ENCODE peak calls at places on chromosomes 2 and 18, in nine cellular contexts. P, C, H, G, R, M, L, A and Y are unnamed samples.
A peak's percentile ranks its signal among the peaks of the same experiment; 100 is the strongest.

GRCh38 chr2:26178746-26179436 is 6.0 kb downstream of the GAREM2 start:
- DNase-seq in P (no peak), C (peak; percentile 19), H (no peak), G (peak; percentile 84), R (no peak), M (peak; percentile 53), L (peak; percentile 52), A (no peak), Y (no peak)

GRCh38 chr2:232320038-232320790 is 58.3 kb upstream of the ALPP start:
- DNase-seq in P (no peak), C (no peak), H (no peak), G (no peak), R (no peak), M (no peak), L (no peak), A (peak; percentile 7), Y (no peak)

GRCh38 chr2:853203-853870 is 97.3 kb upstream of the SNTG2 start:
- DNase-seq in P (no peak), C (no peak), H (no peak), G (no peak), R (no peak), M (no peak), L (no peak), A (no peak), Y (peak; percentile 82)

GRCh38 chr2:74391209-74391579 is 11.1 kb upstream of the DCTN1 start:
- DNase-seq in P (no peak), C (no peak), H (no peak), G (no peak), R (no peak), M (peak; percentile 52), L (no peak), A (no peak), Y (no peak)

GRCh38 chr2:134718095-134718955 is 475 bp downstream of the TMEM163 start:
- DNase-seq in P (no peak), C (no peak), H (peak; percentile 36), G (peak; percentile 80), R (no peak), M (no peak), L (no peak), A (no peak), Y (no peak)

GRCh38 chr2:208256192-208256782 is 1.4 kb upstream of the IDH1 start:
- DNase-seq in P (peak; percentile 29), C (no peak), H (no peak), G (no peak), R (no peak), M (no peak), L (no peak), A (no peak), Y (no peak)

GRCh38 chr18:56851774-56852173 is 200.6 kb downstream of the WDR7 start:
- DNase-seq in P (no peak), C (no peak), H (no peak), G (no peak), R (no peak), M (no peak), L (no peak), A (no peak), Y (no peak)

GRCh38 chr2:240436626-240437180 is 1.2 kb downstream of the GPC1 start:
- DNase-seq in P (no peak), C (no peak), H (peak; percentile 61), G (peak; percentile 74), R (peak; percentile 47), M (no peak), L (peak; percentile 35), A (no peak), Y (no peak)

DNA sequence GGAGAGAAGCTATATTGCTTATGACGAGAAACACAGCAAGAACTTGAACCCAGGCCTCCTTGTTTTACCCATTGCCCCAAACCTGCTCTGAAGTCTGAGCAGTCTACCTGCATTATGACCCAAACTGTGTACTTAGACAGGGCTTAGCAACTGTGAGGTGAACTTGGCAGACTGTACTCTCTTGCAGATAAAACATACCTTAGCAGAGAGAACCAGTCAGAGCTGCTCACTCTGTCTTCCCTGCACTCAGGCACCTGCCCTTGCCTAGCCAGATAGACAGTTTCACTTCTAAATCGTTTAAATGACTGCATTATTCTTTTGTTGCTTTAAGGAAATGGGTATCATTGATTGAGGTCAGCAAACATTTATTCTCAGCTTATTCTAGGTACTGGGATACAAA is 20.3 kb downstream of the ITPRID2 start:
- DNase-seq in P (no peak), C (no peak), H (no peak), G (no peak), R (no peak), M (no peak), L (no peak), A (no peak), Y (no peak)
- TF ChIP-seq POLR2A in P (no peak), C (no peak), H (no peak), G (no peak), R (no peak), M (no peak), L (no peak), A (no peak), Y (no peak)

GRCh38 chr18:48662021-48662661 is 123.3 kb downstream of the CTIF start:
- DNase-seq in P (peak; percentile 37), C (no peak), H (no peak), G (no peak), R (no peak), M (no peak), L (no peak), A (no peak), Y (no peak)

GRCh38 chr18:48661421-48661820 is 122.6 kb downstream of the CTIF start:
- DNase-seq in P (no peak), C (no peak), H (no peak), G (no peak), R (no peak), M (no peak), L (no peak), A (no peak), Y (no peak)

GRCh38 chr18:48658721-48659120 is 119.9 kb downstream of the CTIF start:
- DNase-seq in P (no peak), C (no peak), H (no peak), G (no peak), R (no peak), M (no peak), L (no peak), A (no peak), Y (no peak)

GRCh38 chr18:48659188-48660009 is 120.6 kb downstream of the CTIF start:
- DNase-seq in P (no peak), C (no peak), H (no peak), G (no peak), R (no peak), M (no peak), L (no peak), A (no peak), Y (no peak)

DNA sequence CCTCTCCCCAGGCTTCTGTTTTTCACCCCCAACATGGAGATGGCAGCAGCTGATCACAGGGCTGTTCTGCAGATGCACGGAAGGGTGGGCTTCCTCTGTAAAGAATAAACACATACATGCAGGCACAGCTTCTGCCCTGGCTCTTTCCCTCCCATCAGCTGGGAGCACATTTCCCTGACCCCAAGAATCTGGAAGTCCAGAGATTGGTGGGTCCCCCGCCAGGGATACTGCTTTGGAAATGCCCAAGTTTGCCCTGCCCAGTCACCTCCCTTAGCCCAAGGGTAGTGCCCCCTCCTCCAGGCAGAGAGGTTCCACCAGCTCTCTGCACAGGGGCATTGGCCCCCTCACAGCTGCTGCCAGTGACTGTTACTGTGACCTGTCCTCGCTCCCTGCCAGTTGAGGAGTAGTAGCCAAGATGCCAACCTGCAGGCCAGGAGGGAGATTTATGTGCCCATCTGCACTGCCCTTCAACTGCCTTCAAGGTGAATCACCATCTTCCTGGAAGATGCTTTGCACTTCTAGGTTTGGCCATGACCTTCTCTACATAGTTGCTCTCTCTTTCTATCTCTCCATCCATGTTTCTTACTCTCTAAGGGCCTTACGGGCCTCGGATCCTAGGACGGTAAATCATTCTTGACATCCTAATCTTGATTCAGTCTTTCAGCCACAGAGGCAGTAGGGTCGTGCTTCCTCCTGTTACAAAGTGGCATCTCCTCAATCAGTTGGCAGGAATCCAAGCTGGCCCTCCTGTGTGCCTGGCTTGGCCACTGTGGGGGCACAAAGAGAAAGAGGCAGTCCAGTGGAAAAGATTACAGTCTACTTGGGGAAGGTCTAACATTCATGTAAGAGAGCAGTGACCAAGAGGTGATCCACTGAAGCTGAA is 121.8 kb downstream of the CTIF start:
- DNase-seq in P (no peak), C (no peak), H (no peak), G (no peak), R (no peak), M (no peak), L (no peak), A (no peak), Y (no peak)
- H3K4me1 ChIP-seq in P (peaks cover 33% of the 10 kb centered on the region), C (peaks cover 7% of the 10 kb centered on the region), H (peaks cover 11% of the 10 kb centered on the region), G (peaks cover 7% of the 10 kb centered on the region), R (peaks cover 39% of the 10 kb centered on the region), M (no peaks in the 10 kb centered on the region), L (peaks cover 16% of the 10 kb centered on the region), A (no peaks in the 10 kb centered on the region), Y (peaks cover 14% of the 10 kb centered on the region)

DNA sequence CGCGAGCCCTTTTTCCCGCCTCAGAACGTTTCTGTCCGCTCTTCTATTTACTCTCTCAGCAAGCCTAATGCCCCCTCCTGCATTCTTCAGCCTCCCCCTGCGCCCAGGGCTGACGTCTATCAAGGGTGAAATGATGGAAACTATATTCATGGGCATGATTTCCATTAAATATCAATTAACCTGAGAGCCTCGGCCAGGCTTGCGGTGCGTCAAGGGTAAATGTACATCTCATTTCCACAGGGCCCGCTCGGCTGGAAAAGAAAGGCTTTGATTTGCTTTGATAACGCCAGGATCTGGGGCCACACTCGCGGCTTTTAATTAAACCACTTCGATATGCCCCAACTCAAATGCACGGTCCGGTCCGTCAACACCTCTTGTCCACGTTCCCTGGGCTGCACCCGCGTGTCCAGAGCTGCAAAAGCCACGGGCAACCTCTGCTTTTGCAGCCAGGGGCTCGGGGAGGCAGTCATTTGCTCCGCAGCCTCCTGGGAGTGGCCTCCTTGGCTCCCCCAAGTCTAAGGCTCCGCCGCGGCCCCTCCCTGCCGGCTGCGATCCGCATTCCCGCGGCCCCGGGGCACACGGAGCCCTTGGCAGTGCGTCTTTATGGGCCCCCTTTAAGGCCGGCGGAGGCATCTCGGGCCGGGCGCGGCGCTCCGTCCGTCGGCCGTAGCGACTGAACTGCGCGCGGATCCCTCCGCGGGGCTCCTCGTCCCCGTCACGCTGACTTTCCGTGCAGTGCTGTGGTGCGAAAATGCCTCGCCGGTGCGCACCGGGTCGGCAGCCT is at the start of gene HOXD8:
- DNase-seq in P (peak; percentile 85), C (peak; percentile 34), H (peak; percentile 91), G (peak; percentile 82), R (peak; percentile 45), M (peak; percentile 41), L (peak; percentile 91), A (no peak), Y (no peak)
- TF ChIP-seq POLR2A in P (peak; percentile 41), C (no peak), H (peak; percentile 69), G (peak; percentile 26), R (no peak), M (no peak), L (peak; percentile 44), A (no peak), Y (peak; percentile 21)

GRCh38 chr2:108588070-108588668 is 53.9 kb downstream of the LIMS1 start:
- DNase-seq in P (no peak), C (no peak), H (no peak), G (no peak), R (no peak), M (no peak), L (no peak), A (no peak), Y (no peak)

GRCh38 chr2:108587621-108588020 is 53.4 kb downstream of the LIMS1 start:
- DNase-seq in P (peak; percentile 39), C (no peak), H (no peak), G (no peak), R (peak; percentile 72), M (no peak), L (no peak), A (no peak), Y (no peak)

GRCh38 chr2:108589786-108590185 is 55.5 kb downstream of the LIMS1 start:
- DNase-seq in P (no peak), C (no peak), H (no peak), G (no peak), R (no peak), M (no peak), L (no peak), A (no peak), Y (no peak)

GRCh38 chr2:108591163-108591562 is 56.9 kb downstream of the LIMS1 start:
- DNase-seq in P (no peak), C (no peak), H (no peak), G (no peak), R (no peak), M (no peak), L (no peak), A (no peak), Y (no peak)

DNA sequence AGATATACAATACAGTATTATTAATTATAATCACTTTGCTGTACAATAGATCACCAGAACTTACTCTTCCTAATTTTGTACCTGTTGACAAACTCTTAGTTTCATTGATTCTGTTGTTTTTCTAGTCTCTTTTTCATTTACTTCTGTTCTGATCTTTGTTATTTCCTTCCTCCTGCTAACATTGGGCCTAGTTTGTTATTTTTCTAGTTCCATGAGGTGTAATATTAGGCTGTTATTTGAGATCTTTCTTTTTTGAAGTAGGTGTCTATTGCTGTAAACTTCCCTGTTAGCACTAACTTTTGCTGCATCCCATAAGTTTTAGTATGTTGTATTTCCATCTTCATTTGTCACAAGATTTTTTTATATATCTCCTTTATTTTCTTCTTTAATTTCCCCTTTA is 55.1 kb downstream of the LIMS1 start:
- DNase-seq in P (no peak), C (no peak), H (no peak), G (no peak), R (no peak), M (no peak), L (no peak), A (no peak), Y (no peak)
- H3K4me1 ChIP-seq in P (peaks cover 77% of the 10 kb centered on the region), C (peaks cover 77% of the 10 kb centered on the region), H (peaks cover 12% of the 10 kb centered on the region), G (peaks cover 55% of the 10 kb centered on the region), R (peaks cover 76% of the 10 kb centered on the region), M (peaks cover 57% of the 10 kb centered on the region), L (peaks cover 18% of the 10 kb centered on the region), A (no peaks in the 10 kb centered on the region), Y (peaks cover 53% of the 10 kb centered on the region)